ENCODE peak calls at places on chromosome 7, in nine cellular contexts. One of them, this sample, is unnamed.

GRCh38 chr7:1170741-1171501 is 10.9 kb upstream of the ZFAND2A start:
- DNase-seq in left ventricle myocardium inferior: no peak
- DNase-seq in SK-N-SH: no peak
- DNase-seq in CD8-positive, alpha-beta T cell: no peak
- DNase-seq in esophagus squamous epithelium: no peak
- DNase-seq in heart left ventricle: no peak
- DNase-seq in left lung: no peak
- DNase-seq in A549: no peak
- DNase-seq in DND-41: no peak
- DNase-seq in this sample: no peak

GRCh38 chr7:105502173-105502572 is 19.9 kb downstream of the PUS7 start:
- DNase-seq in left ventricle myocardium inferior: no peak
- DNase-seq in SK-N-SH: no peak
- DNase-seq in CD8-positive, alpha-beta T cell: no peak
- DNase-seq in esophagus squamous epithelium: no peak
- DNase-seq in heart left ventricle: no peak
- DNase-seq in left lung: no peak
- DNase-seq in A549: no peak
- DNase-seq in DND-41: no peak
- DNase-seq in this sample: no peak

GRCh38 chr7:112215787-112216186 is 9.3 kb downstream of the ZNF277 start:
- DNase-seq in left ventricle myocardium inferior: no peak
- DNase-seq in SK-N-SH: no peak
- DNase-seq in CD8-positive, alpha-beta T cell: no peak
- DNase-seq in esophagus squamous epithelium: no peak
- DNase-seq in heart left ventricle: no peak
- DNase-seq in left lung: no peak
- DNase-seq in A549: no peak
- DNase-seq in DND-41: no peak
- DNase-seq in this sample: no peak

GRCh38 chr7:90951986-90952648 is 312.1 kb upstream of the FZD1 start:
- DNase-seq in left ventricle myocardium inferior: no peak
- DNase-seq in SK-N-SH: no peak
- DNase-seq in CD8-positive, alpha-beta T cell: no peak
- DNase-seq in esophagus squamous epithelium: no peak
- DNase-seq in heart left ventricle: no peak
- DNase-seq in left lung: no peak
- DNase-seq in A549: no peak
- DNase-seq in DND-41: no peak
- DNase-seq in this sample: no peak

GRCh38 chr7:37195388-37195787 is 253.3 kb downstream of the ELMO1 start:
- DNase-seq in left ventricle myocardium inferior: no peak
- DNase-seq in SK-N-SH: no peak
- DNase-seq in CD8-positive, alpha-beta T cell: no peak
- DNase-seq in esophagus squamous epithelium: no peak
- DNase-seq in heart left ventricle: no peak
- DNase-seq in left lung: no peak
- DNase-seq in A549: no peak
- DNase-seq in DND-41: no peak
- DNase-seq in this sample: no peak

GRCh38 chr7:4613855-4614548 is 68.1 kb upstream of the FOXK1 start:
- DNase-seq in left ventricle myocardium inferior: no peak
- DNase-seq in SK-N-SH: peak; percentile 9
- DNase-seq in CD8-positive, alpha-beta T cell: no peak
- DNase-seq in esophagus squamous epithelium: no peak
- DNase-seq in heart left ventricle: no peak
- DNase-seq in left lung: no peak
- DNase-seq in A549: no peak
- DNase-seq in DND-41: no peak
- DNase-seq in this sample: peak; percentile 6

GRCh38 chr7:68482800-68483199 is 1115.5 kb upstream of the AUTS2 start:
- DNase-seq in left ventricle myocardium inferior: no peak
- DNase-seq in SK-N-SH: no peak
- DNase-seq in CD8-positive, alpha-beta T cell: no peak
- DNase-seq in esophagus squamous epithelium: no peak
- DNase-seq in heart left ventricle: no peak
- DNase-seq in left lung: no peak
- DNase-seq in A549: no peak
- DNase-seq in DND-41: no peak
- DNase-seq in this sample: no peak

GRCh38 chr7:47102442-47102841 is 479.5 kb downstream of the TNS3 start:
- DNase-seq in left ventricle myocardium inferior: no peak
- DNase-seq in SK-N-SH: no peak
- DNase-seq in CD8-positive, alpha-beta T cell: no peak
- DNase-seq in esophagus squamous epithelium: no peak
- DNase-seq in heart left ventricle: no peak
- DNase-seq in left lung: no peak
- DNase-seq in A549: no peak
- DNase-seq in DND-41: no peak
- DNase-seq in this sample: no peak

GRCh38 chr7:50145801-50146338 is 52.8 kb upstream of the ZPBP start:
- DNase-seq in left ventricle myocardium inferior: no peak
- DNase-seq in SK-N-SH: no peak
- DNase-seq in CD8-positive, alpha-beta T cell: no peak
- DNase-seq in esophagus squamous epithelium: no peak
- DNase-seq in heart left ventricle: no peak
- DNase-seq in left lung: no peak
- DNase-seq in A549: no peak
- DNase-seq in DND-41: no peak
- DNase-seq in this sample: no peak

GRCh38 chr7:1091019-1091643 is 3.2 kb downstream of the GPER1 start:
- DNase-seq in left ventricle myocardium inferior: no peak
- DNase-seq in SK-N-SH: no peak
- DNase-seq in CD8-positive, alpha-beta T cell: no peak
- DNase-seq in esophagus squamous epithelium: no peak
- DNase-seq in heart left ventricle: no peak
- DNase-seq in left lung: no peak
- DNase-seq in A549: no peak
- DNase-seq in DND-41: no peak
- DNase-seq in this sample: no peak

GRCh38 chr7:36181668-36182067 is 28.6 kb downstream of the EEPD1 start:
- DNase-seq in left ventricle myocardium inferior: no peak
- DNase-seq in SK-N-SH: no peak
- DNase-seq in CD8-positive, alpha-beta T cell: no peak
- DNase-seq in esophagus squamous epithelium: no peak
- DNase-seq in heart left ventricle: no peak
- DNase-seq in left lung: no peak
- DNase-seq in A549: no peak
- DNase-seq in DND-41: no peak
- DNase-seq in this sample: no peak

GRCh38 chr7:151809864-151810170 is 67.1 kb downstream of the PRKAG2 start:
- DNase-seq in left ventricle myocardium inferior: no peak
- DNase-seq in SK-N-SH: no peak
- DNase-seq in CD8-positive, alpha-beta T cell: no peak
- DNase-seq in esophagus squamous epithelium: no peak
- DNase-seq in heart left ventricle: no peak
- DNase-seq in left lung: peak; percentile 18
- DNase-seq in A549: no peak
- DNase-seq in DND-41: no peak
- DNase-seq in this sample: no peak

GRCh38 chr7:43905954-43906326 is 456 bp downstream of the URGCP start:
- DNase-seq in left ventricle myocardium inferior: peak; percentile 29
- DNase-seq in SK-N-SH: peak; percentile 89
- DNase-seq in CD8-positive, alpha-beta T cell: no peak
- DNase-seq in esophagus squamous epithelium: no peak
- DNase-seq in heart left ventricle: peak; percentile 42
- DNase-seq in left lung: peak; percentile 35
- DNase-seq in A549: peak; percentile 48
- DNase-seq in DND-41: peak; percentile 44
- DNase-seq in this sample: peak; percentile 55

GRCh38 chr7:75809396-75809795 is 4.2 kb downstream of the CCL24 start:
- DNase-seq in left ventricle myocardium inferior: no peak
- DNase-seq in SK-N-SH: no peak
- DNase-seq in CD8-positive, alpha-beta T cell: no peak
- DNase-seq in esophagus squamous epithelium: no peak
- DNase-seq in heart left ventricle: no peak
- DNase-seq in left lung: no peak
- DNase-seq in A549: no peak
- DNase-seq in DND-41: no peak
- DNase-seq in this sample: no peak

GRCh38 chr7:120991133-120991532 is 2.6 kb downstream of the CPED1 start:
- DNase-seq in left ventricle myocardium inferior: no peak
- DNase-seq in SK-N-SH: no peak
- DNase-seq in CD8-positive, alpha-beta T cell: no peak
- DNase-seq in esophagus squamous epithelium: no peak
- DNase-seq in heart left ventricle: no peak
- DNase-seq in left lung: no peak
- DNase-seq in A549: no peak
- DNase-seq in DND-41: no peak
- DNase-seq in this sample: no peak

DNA sequence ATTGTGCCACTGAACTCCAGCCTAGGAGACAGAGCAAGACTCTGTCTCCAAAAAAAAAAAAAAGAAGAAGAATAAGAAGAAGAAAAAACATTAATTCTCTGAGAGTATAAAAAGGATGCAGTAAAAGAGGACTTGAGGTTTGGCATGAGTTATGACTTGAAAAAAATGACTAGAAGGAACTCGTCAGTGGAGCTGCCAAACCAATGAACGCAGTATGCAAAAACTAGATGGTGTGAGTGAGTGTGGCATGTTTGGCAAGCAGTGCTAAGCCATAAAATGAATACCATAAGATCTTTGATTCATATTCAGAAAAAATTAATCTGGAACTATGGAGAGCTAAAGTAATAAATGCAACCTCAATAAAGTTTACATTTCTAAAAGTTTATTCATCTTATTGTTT is 68.6 kb upstream of the MEOX2 start:
- DNase-seq in left ventricle myocardium inferior: no peak
- DNase-seq in SK-N-SH: no peak
- DNase-seq in CD8-positive, alpha-beta T cell: no peak
- DNase-seq in esophagus squamous epithelium: no peak
- DNase-seq in heart left ventricle: no peak
- DNase-seq in left lung: no peak
- DNase-seq in A549: no peak
- DNase-seq in DND-41: no peak
- DNase-seq in this sample: no peak
- H3K4me1 ChIP-seq in left ventricle myocardium inferior: peaks cover 22% of the 10 kb centered on the region
- H3K4me1 ChIP-seq in SK-N-SH: no peaks in the 10 kb centered on the region
- H3K4me1 ChIP-seq in CD8-positive, alpha-beta T cell: no peaks in the 10 kb centered on the region
- H3K4me1 ChIP-seq in esophagus squamous epithelium: no peaks in the 10 kb centered on the region
- H3K4me1 ChIP-seq in heart left ventricle: peaks cover 23% of the 10 kb centered on the region
- H3K4me1 ChIP-seq in left lung: no peaks in the 10 kb centered on the region
- H3K4me1 ChIP-seq in A549: no peaks in the 10 kb centered on the region
- H3K4me1 ChIP-seq in DND-41: no peaks in the 10 kb centered on the region
- H3K4me1 ChIP-seq in this sample: no peaks in the 10 kb centered on the region

DNA sequence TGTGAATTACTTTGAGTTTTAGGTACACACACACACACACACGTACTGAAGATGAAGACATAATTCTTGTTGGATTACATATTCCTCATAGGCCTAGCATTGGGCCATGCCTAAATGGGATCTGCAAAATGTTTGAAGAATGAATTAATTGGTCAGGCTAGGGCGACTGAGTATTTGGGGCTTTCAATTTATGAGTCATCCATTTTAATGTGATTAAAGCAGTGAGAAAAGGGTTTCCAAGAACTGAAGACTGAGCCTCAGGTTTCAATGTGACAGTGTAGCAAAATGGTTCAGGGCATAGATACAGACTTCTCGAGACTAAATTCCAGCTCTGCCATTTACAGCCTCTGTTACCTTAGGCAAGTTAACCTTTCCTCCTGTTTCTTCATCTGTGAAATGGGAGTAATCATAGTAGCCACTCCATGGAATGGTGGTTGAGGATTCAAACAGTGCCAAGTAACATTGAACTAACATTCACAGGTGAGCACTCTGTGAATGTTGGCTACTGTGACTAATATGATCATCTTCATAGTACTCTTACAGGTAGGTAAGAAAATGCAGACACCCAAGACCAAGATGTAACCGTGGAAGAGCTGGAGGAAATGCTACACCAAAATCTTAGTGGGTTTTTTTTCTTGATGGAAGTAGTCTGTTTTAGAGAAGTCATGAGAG is 7.6 kb downstream of the BPGM start:
- DNase-seq in left ventricle myocardium inferior: no peak
- DNase-seq in SK-N-SH: no peak
- DNase-seq in CD8-positive, alpha-beta T cell: no peak
- DNase-seq in esophagus squamous epithelium: no peak
- DNase-seq in heart left ventricle: no peak
- DNase-seq in left lung: no peak
- DNase-seq in A549: no peak
- DNase-seq in DND-41: no peak
- DNase-seq in this sample: no peak
- H3K4me3 ChIP-seq in left ventricle myocardium inferior: no peak overlapping the region
- H3K4me3 ChIP-seq in SK-N-SH: no peak overlapping the region
- H3K4me3 ChIP-seq in CD8-positive, alpha-beta T cell: no peak overlapping the region
- H3K4me3 ChIP-seq in esophagus squamous epithelium: no peak overlapping the region
- H3K4me3 ChIP-seq in heart left ventricle: no peak overlapping the region
- H3K4me3 ChIP-seq in left lung: no peak overlapping the region
- H3K4me3 ChIP-seq in A549: no peak overlapping the region
- H3K4me3 ChIP-seq in DND-41: no peak overlapping the region
- H3K4me3 ChIP-seq in this sample: no peak overlapping the region

GRCh38 chr7:154559454-154559853 is 443.5 kb downstream of the PAXIP1 start:
- DNase-seq in left ventricle myocardium inferior: no peak
- DNase-seq in SK-N-SH: no peak
- DNase-seq in CD8-positive, alpha-beta T cell: no peak
- DNase-seq in esophagus squamous epithelium: no peak
- DNase-seq in heart left ventricle: no peak
- DNase-seq in left lung: no peak
- DNase-seq in A549: no peak
- DNase-seq in DND-41: no peak
- DNase-seq in this sample: no peak

GRCh38 chr7:154553711-154554265 is 449.1 kb downstream of the PAXIP1 start:
- DNase-seq in left ventricle myocardium inferior: no peak
- DNase-seq in SK-N-SH: peak; percentile 57
- DNase-seq in CD8-positive, alpha-beta T cell: no peak
- DNase-seq in esophagus squamous epithelium: no peak
- DNase-seq in heart left ventricle: no peak
- DNase-seq in left lung: no peak
- DNase-seq in A549: no peak
- DNase-seq in DND-41: no peak
- DNase-seq in this sample: no peak
- TF ChIP-seq CTCF in left ventricle myocardium inferior: no peak
- TF ChIP-seq CTCF in SK-N-SH: no peak
- TF ChIP-seq CTCF in CD8-positive, alpha-beta T cell: no peak
- TF ChIP-seq CTCF in esophagus squamous epithelium: no peak
- TF ChIP-seq CTCF in heart left ventricle: no peak
- TF ChIP-seq CTCF in left lung: no peak
- TF ChIP-seq CTCF in A549: no peak
- TF ChIP-seq CTCF in DND-41: no peak
- TF ChIP-seq CTCF in this sample: no peak

DNA sequence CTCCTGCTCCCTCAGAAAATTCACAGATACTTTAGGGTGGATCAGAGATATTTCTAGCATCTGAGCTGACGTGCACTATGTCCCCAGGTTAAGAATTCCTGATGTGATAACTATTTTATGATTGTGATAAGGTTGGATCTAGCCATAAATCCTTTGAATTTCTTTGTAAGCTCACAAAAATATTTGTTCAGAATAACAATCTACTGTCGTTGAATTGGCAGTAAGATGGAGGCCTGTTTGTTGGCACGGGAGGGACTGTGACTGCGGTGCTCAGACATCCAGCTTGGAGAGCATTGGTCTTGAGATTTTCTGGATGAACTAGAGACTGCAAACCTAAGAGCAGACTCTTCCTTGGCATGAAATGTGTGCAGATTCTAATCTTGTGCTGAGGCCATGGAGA is 131.1 kb downstream of the LRRC4 start:
- DNase-seq in left ventricle myocardium inferior: no peak
- DNase-seq in SK-N-SH: no peak
- DNase-seq in CD8-positive, alpha-beta T cell: no peak
- DNase-seq in esophagus squamous epithelium: no peak
- DNase-seq in heart left ventricle: no peak
- DNase-seq in left lung: no peak
- DNase-seq in A549: no peak
- DNase-seq in DND-41: no peak
- DNase-seq in this sample: no peak
- H3K4me1 ChIP-seq in left ventricle myocardium inferior: peaks cover 25% of the 10 kb centered on the region
- H3K4me1 ChIP-seq in SK-N-SH: peaks cover 45% of the 10 kb centered on the region
- H3K4me1 ChIP-seq in CD8-positive, alpha-beta T cell: peaks cover 16% of the 10 kb centered on the region
- H3K4me1 ChIP-seq in esophagus squamous epithelium: peaks cover 29% of the 10 kb centered on the region
- H3K4me1 ChIP-seq in heart left ventricle: peaks cover 29% of the 10 kb centered on the region
- H3K4me1 ChIP-seq in left lung: peaks cover 6% of the 10 kb centered on the region
- H3K4me1 ChIP-seq in A549: no peaks in the 10 kb centered on the region
- H3K4me1 ChIP-seq in DND-41: no peaks in the 10 kb centered on the region
- H3K4me1 ChIP-seq in this sample: peaks cover 8% of the 10 kb centered on the region